ENCODE peak calls at places on chromosomes 5 and 9, in four cellular contexts. H, G, W and B are unnamed samples.

GRCh38 chr5:172086312-172086975 is 80.0 kb upstream of the FBXW11 start:
- DNase-seq in H (no peak), G (no peak), W (no peak), B (no peak)

GRCh38 chr9:87179556-87180340 is 232.4 kb upstream of the GAS1 start:
- DNase-seq in H (no peak), G (no peak), W (no peak), B (no peak)

GRCh38 chr9:81879501-81879916 is 48.7 kb upstream of the SPATA31D4 start:
- DNase-seq in H (no peak), G (no peak), W (no peak), B (peak; percentile 72)

GRCh38 chr5:152256580-152256979 is 148.5 kb downstream of the NMUR2 start:
- DNase-seq in H (no peak), G (no peak), W (no peak), B (no peak)

GRCh38 chr5:139671096-139671841 is 23.1 kb downstream of the CXXC5 start:
- DNase-seq in H (no peak), G (peak; percentile 89), W (no peak), B (no peak)

GRCh38 chr5:16776611-16777251 is 159.4 kb downstream of the MYO10 start:
- DNase-seq in H (peak; percentile 44), G (no peak), W (peak; percentile 69), B (no peak)

GRCh38 chr5:175485631-175486030 is 7.3 kb downstream of the SFXN1 start:
- DNase-seq in H (no peak), G (no peak), W (no peak), B (no peak)

GRCh38 chr9:126450537-126451205 is 124.0 kb downstream of the MVB12B start:
- DNase-seq in H (no peak), G (no peak), W (peak; percentile 22), B (no peak)

GRCh38 chr9:78994476-78994875 is 577.3 kb upstream of the TLE4 start:
- DNase-seq in H (no peak), G (no peak), W (no peak), B (no peak)
- H3K27ac ChIP-seq in H (no peak overlapping the region), G (no peak overlapping the region), W (no peak overlapping the region), B (no peak overlapping the region)

DNA sequence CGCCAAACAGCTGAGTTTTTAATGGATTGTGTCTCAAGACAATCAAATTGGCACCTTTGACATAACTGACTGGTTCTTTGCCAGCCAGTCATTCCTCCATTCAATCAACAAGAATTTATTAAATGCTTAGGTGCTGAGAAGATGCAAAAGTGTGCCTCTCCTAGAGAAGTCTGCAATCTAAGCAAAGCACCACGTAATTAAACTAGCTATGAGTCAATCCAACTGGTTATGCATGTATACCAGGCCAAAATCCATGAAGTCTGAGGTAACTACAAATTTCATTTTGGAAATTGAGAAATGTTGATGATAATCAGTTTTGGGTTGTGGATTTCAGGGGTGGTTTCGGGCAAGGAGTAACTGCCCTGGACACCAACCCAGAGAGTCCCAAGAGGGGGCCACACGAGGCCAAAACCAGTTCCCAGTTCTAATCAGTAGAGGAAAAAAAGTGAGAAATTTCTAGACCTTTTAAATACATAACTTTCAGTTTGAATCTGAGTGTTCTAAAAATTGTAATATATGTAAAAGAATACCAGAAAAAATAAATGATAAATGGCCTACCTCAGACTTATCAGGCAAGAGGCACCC is 92.6 kb downstream of the EFNA5 start:
- DNase-seq in H (no peak), G (no peak), W (no peak), B (no peak)
- H3K9ac ChIP-seq in H (no peak overlapping the region), G (no peak overlapping the region), W (no peak overlapping the region), B (no peak overlapping the region)

GRCh38 chr9:16625831-16626230 is 244.6 kb downstream of the BNC2 start:
- DNase-seq in H (peak; percentile 59), G (no peak), W (no peak), B (no peak)
- H3K27ac ChIP-seq in H (peak overlapping the region; percentile 85), G (no peak overlapping the region), W (no peak overlapping the region), B (no peak overlapping the region)

DNA sequence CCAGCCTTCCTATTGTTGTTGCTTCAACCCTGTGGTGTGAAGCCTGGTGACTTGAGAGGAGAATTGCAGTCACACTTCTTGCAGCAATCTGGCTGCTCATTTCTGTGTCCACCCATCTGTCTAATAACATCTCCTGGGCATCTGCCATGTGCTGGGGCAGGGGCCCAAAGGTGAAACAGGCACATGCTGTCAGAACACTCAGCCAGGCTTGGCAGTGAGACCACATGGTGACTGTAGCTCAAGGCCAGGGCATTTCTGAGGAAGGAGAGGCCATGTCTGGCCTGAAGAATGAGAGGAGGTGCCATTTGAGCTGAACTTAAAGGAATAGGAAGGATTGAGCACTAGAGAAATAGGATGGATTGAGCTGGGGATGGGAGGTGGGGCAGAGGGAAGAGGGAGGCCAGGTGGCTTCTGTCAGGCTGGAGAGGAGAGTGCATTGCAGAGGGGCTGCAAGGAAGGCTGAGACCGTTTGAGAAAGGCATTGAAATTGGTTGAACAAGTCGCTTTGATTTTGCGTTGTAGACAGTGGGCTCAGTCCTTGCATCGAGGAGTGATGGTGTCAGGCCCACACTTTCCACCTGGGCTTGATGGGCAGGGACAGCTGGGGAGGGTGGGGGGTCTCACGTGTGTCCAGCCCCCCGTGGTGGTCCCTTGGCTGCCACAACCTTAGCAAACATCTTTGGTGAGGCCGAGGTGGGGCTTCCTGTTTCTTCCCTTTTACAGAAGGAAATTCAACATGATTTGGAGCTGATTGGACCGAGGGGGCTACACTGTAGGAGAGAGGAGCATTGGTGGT is 222.4 kb downstream of the CACNA1B start:
- DNase-seq in H (no peak), G (peak; percentile 27), W (no peak), B (peak; percentile 6)
- H3K9ac ChIP-seq in H (no peak overlapping the region), G (no peak overlapping the region), W (no peak overlapping the region), B (no peak overlapping the region)

GRCh38 chr9:42852133-42852532 is 668.7 kb downstream of the SPATA31A6 start:
- DNase-seq in H (no peak), G (no peak), W (peak; percentile 80), B (peak; percentile 70)
- H3K27ac ChIP-seq in H (no peak overlapping the region), G (no peak overlapping the region), W (no peak overlapping the region), B (no peak overlapping the region)